ENCODE peak calls at places on chromosomes 6 and 20, in seven cellular contexts. Q, V, R, I, Z, F and N are unnamed samples.

GRCh38 chr20:45358282-45359068 is 4.5 kb upstream of the SYS1 start:
- DNase-seq in R (no peak), Q (no peak), I (no peak), F (no peak), Z (peak; percentile 93), V (peak; percentile 67), N (no peak)

GRCh38 chr6:165849539-165850430 is 186.7 kb upstream of the PDE10A start:
- DNase-seq in F (no peak), R (no peak), Z (peak; percentile 35), V (no peak), I (no peak), Q (peak; percentile 49), N (no peak)

GRCh38 chr6:56518995-56519767 is 123.5 kb downstream of the DST start:
- DNase-seq in F (no peak), V (no peak), Q (no peak), I (no peak), R (no peak), Z (no peak), N (no peak)

GRCh38 chr6:139597781-139598368 is 223.4 kb upstream of the CITED2 start:
- DNase-seq in F (no peak), Z (peak; percentile 99), Q (no peak), R (no peak), V (peak; percentile 72), I (no peak), N (no peak)

GRCh38 chr6:71886184-71887005 is at the start of gene RIMS1:
- DNase-seq in R (no peak), Z (peak; percentile 26), F (no peak), V (no peak), Q (peak; percentile 79), I (no peak), N (no peak)

GRCh38 chr20:62226707-62227590 is 6.9 kb upstream of the HRH3 start:
- DNase-seq in F (no peak), R (no peak), V (no peak), Q (peak; percentile 65), I (no peak), Z (no peak), N (no peak)

GRCh38 chr20:63576311-63576710 is 2.3 kb upstream of the HELZ2 start:
- DNase-seq in R (no peak), V (no peak), Z (no peak), F (no peak), I (no peak), Q (no peak), N (no peak)

GRCh38 chr6:150599199-150600002 is at the start of gene PLEKHG1:
- DNase-seq in V (peak; percentile 52), F (peak; percentile 40), Z (peak; percentile 61), I (peak; percentile 41), R (peak; percentile 32), Q (peak; percentile 95), N (peak; percentile 68)

GRCh38 chr6:20835315-20836010 is 301.2 kb downstream of the CDKAL1 start:
- DNase-seq in F (no peak), I (no peak), V (peak; percentile 75), Z (no peak), R (no peak), Q (no peak), N (no peak)

GRCh38 chr6:21808551-21809181 is 215.1 kb downstream of the SOX4 start:
- DNase-seq in F (no peak), R (no peak), V (peak; percentile 60), I (no peak), Q (no peak), Z (peak; percentile 79), N (no peak)

GRCh38 chr6:2496291-2496690 is 250.9 kb upstream of the GMDS start:
- DNase-seq in Q (no peak), Z (no peak), F (no peak), V (no peak), I (no peak), R (no peak), N (no peak)

GRCh38 chr20:54197621-54198604 is 10.0 kb upstream of the PFDN4 start:
- DNase-seq in R (no peak), Z (peak; percentile 79), Q (no peak), V (peak; percentile 83), I (no peak), F (no peak), N (no peak)

GRCh38 chr6:81451787-81452186 is 300.7 kb downstream of the TENT5A start:
- DNase-seq in Z (peak; percentile 91), V (peak; percentile 88), F (no peak), I (no peak), R (no peak), Q (no peak), N (no peak)

GRCh38 chr6:34597605-34598353 is 41.6 kb upstream of the SPDEF start:
- DNase-seq in Q (no peak), Z (no peak), R (no peak), I (no peak), V (no peak), F (no peak), N (peak; percentile 16)

GRCh38 chr6:125671323-125671722 is 78.1 kb upstream of the HEY2 start:
- DNase-seq in R (no peak), Q (no peak), I (no peak), F (no peak), V (no peak), Z (no peak), N (no peak)

GRCh38 chr20:44394520-44395182 is 39.2 kb downstream of the HNF4A start:
- DNase-seq in Z (peak; percentile 86), V (no peak), R (no peak), Q (no peak), I (no peak), F (no peak), N (no peak)

GRCh38 chr20:17083738-17084137 is 143.1 kb upstream of the PCSK2 start:
- DNase-seq in Q (no peak), Z (no peak), I (no peak), F (no peak), V (no peak), R (no peak), N (no peak)